ENCODE peak calls at places on chromosomes 6 and 20, in ten cellular contexts. W is cardiac fibroblast, N is stomach, O is IMR-90, L is prostate gland, F is astrocyte of the spinal cord, I is mesendoderm, Q is neural progenitor cell, R is AG10803, V is astrocyte of the cerebellum. K is an unnamed sample.
A peak's percentile ranks its signal among the peaks of the same experiment; 100 is the strongest.

GRCh38 chr6:45231660-45232059 is 96.5 kb upstream of the RUNX2 start:
- DNase-seq in W (no peak), N (no peak), O (no peak), L (no peak), F (no peak), I (no peak), Q (no peak), R (no peak), V (no peak), K (no peak)

GRCh38 chr6:160808263-160808662 is 106.2 kb downstream of the PLG start:
- DNase-seq in W (no peak), N (no peak), O (no peak), L (no peak), F (no peak), I (no peak), Q (no peak), R (no peak), V (no peak), K (no peak)

GRCh38 chr6:123803862-123804681 is at the start of gene NKAIN2:
- DNase-seq in W (no peak), N (no peak), O (no peak), L (no peak), F (no peak), I (peak; percentile 66), Q (peak; percentile 82), R (no peak), V (no peak), K (no peak)

GRCh38 chr6:134299236-134299635 is 18.7 kb downstream of the SGK1 start:
- DNase-seq in W (peak; percentile 97), N (peak; percentile 58), O (peak; percentile 84), L (no peak), F (peak; percentile 77), I (no peak), Q (no peak), R (peak; percentile 9), V (peak; percentile 72), K (peak; percentile 30)

GRCh38 chr6:158575550-158575949 is 15.7 kb downstream of the TMEM181 start:
- DNase-seq in W (peak; percentile 47), N (no peak), O (no peak), L (no peak), F (no peak), I (no peak), Q (no peak), R (peak; percentile 43), V (no peak), K (no peak)

GRCh38 chr6:132495604-132496079 is 17.3 kb downstream of the STX7 start:
- DNase-seq in W (no peak), N (no peak), O (no peak), L (no peak), F (no peak), I (no peak), Q (no peak), R (no peak), V (no peak), K (no peak)

GRCh38 chr6:56359201-56359899 is 112.0 kb upstream of the COL21A1 start:
- DNase-seq in W (peak; percentile 84), N (peak; percentile 70), O (peak; percentile 79), L (peak; percentile 61), F (peak; percentile 72), I (peak; percentile 80), Q (peak; percentile 81), R (peak; percentile 72), V (peak; percentile 74), K (no peak)

GRCh38 chr20:17771206-17772004 is 71.6 kb downstream of the BANF2 start:
- DNase-seq in W (no peak), N (no peak), O (no peak), L (no peak), F (no peak), I (peak; percentile 24), Q (no peak), R (peak; percentile 33), V (no peak), K (no peak)

GRCh38 chr6:108944058-108944457 is 95.8 kb downstream of the ARMC2 start:
- DNase-seq in W (peak; percentile 13), N (no peak), O (no peak), L (no peak), F (peak; percentile 20), I (no peak), Q (no peak), R (no peak), V (peak; percentile 45), K (no peak)

GRCh38 chr6:42028234-42029061 is 21.9 kb upstream of the TAF8 start:
- DNase-seq in W (peak; percentile 90), N (no peak), O (peak; percentile 86), L (no peak), F (peak; percentile 79), I (peak; percentile 97), Q (no peak), R (no peak), V (no peak), K (no peak)

GRCh38 chr6:16049178-16049577 is 79.7 kb upstream of the MYLIP start:
- DNase-seq in W (peak; percentile 13), N (no peak), O (no peak), L (no peak), F (peak; percentile 53), I (no peak), Q (no peak), R (peak; percentile 4), V (no peak), K (no peak)

GRCh38 chr20:35134472-35134871 is 12.7 kb downstream of the EDEM2 start:
- DNase-seq in W (peak; percentile 56), N (no peak), O (no peak), L (no peak), F (no peak), I (no peak), Q (no peak), R (no peak), V (no peak), K (no peak)

GRCh38 chr6:170080828-170081368 is 210.0 kb downstream of the DLL1 start:
- DNase-seq in W (no peak), N (peak; percentile 24), O (no peak), L (no peak), F (no peak), I (no peak), Q (peak; percentile 84), R (no peak), V (no peak), K (no peak)

GRCh38 chr6:89355511-89356185 is 3.1 kb upstream of the UBE2J1 start:
- DNase-seq in W (no peak), N (no peak), O (no peak), L (no peak), F (no peak), I (no peak), Q (no peak), R (no peak), V (no peak), K (no peak)
- H3K4me3 ChIP-seq in W (no peak overlapping the region), N (no peak overlapping the region), O (no peak overlapping the region), L (no peak overlapping the region), F (no peak overlapping the region), I (no peak overlapping the region), Q (no peak overlapping the region), R (no peak overlapping the region), V (no peak overlapping the region), K (no peak overlapping the region)

GRCh38 chr6:149752600-149752999 is 3.1 kb downstream of the PCMT1 start:
- DNase-seq in W (peak; percentile 22), N (no peak), O (no peak), L (no peak), F (no peak), I (no peak), Q (no peak), R (peak; percentile 45), V (no peak), K (no peak)
- H3K4me3 ChIP-seq in W (no peak overlapping the region), N (no peak overlapping the region), O (no peak overlapping the region), L (no peak overlapping the region), F (no peak overlapping the region), I (no peak overlapping the region), Q (no peak overlapping the region), R (no peak overlapping the region), V (no peak overlapping the region), K (no peak overlapping the region)

GRCh38 chr6:84773431-84774173 is 9.2 kb upstream of the TBX18 start:
- DNase-seq in W (peak; percentile 66), N (no peak), O (no peak), L (no peak), F (peak; percentile 52), I (peak; percentile 69), Q (peak; percentile 68), R (peak; percentile 33), V (no peak), K (no peak)

GRCh38 chr6:84774174-84775158 is 10.1 kb upstream of the TBX18 start:
- DNase-seq in W (peak; percentile 82), N (no peak), O (no peak), L (no peak), F (peak; percentile 66), I (peak; percentile 79), Q (peak; percentile 80), R (peak; percentile 54), V (no peak), K (no peak)

GRCh38 chr6:84773133-84773430 is 8.7 kb upstream of the TBX18 start:
- DNase-seq in W (no peak), N (no peak), O (no peak), L (no peak), F (no peak), I (peak; percentile 62), Q (peak; percentile 81), R (no peak), V (no peak), K (no peak)

GRCh38 chr6:84771732-84772131 is 7.3 kb upstream of the TBX18 start:
- DNase-seq in W (peak; percentile 65), N (no peak), O (no peak), L (no peak), F (peak; percentile 57), I (peak; percentile 26), Q (peak; percentile 59), R (no peak), V (no peak), K (no peak)

DNA sequence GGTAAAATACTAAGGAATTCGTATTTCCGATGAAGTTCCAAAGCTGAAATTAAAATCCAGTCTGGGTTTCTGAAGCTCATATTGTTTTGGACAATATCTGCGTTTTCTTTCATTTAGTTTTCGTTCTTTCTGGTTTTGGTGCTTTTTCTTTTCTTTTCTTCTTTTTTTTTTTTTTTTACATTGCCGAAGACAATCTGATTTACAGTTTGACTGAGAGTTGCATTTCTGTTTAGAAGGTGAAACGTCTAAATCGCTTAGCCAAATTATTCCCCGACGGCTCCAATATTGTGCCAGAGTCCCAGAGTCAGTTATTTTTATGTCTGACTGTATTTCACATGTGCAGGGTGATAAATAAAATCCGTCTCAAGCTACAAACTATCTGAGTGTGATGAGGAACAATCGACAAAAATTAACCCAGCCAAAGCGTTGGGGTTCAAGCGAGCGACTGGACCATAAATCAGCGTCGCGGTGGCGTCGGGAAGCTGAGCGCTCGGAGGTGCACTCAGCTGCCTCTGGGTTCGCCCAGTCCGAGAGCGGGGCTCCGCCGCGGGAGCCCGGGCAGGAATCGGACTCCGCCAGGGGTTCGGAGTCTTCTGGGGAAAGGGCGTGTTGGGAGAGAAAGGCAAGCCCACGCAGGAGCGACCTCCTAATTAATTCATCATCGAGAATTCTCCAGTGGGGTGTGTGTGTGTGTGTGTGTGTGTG is 8.2 kb upstream of the TBX18 start:
- DNase-seq in W (peak; percentile 48), N (no peak), O (no peak), L (no peak), F (peak; percentile 46), I (peak; percentile 27), Q (peak; percentile 68), R (no peak), V (no peak), K (no peak)
- H3K4me3 ChIP-seq in W (peak overlapping the region; percentile 53), N (no peak overlapping the region), O (no peak overlapping the region), L (no peak overlapping the region), F (peak overlapping the region; percentile 45), I (no peak overlapping the region), Q (peak overlapping the region; percentile 36), R (peak overlapping the region; percentile 59), V (no peak overlapping the region), K (peak overlapping the region; percentile 49)

DNA sequence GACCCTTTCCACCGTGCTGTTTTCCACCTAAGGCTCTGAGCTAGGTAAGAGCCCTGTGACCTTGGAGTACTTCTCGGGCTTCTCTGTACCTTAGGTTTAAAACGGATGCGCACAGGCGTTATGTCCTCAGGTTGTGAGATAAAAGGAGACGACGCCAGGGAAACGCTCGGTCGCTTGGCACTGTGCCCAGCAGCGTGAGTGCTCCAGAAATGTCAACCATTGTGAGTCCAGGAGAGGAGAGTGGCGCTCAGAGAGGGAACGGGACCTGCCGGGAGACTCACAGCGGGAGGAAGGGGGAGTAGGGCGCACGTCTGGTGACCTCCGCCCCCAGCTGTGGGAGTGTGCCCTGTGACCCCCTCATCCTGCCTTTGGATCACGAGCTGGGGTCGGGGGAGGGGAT is 33.8 kb upstream of the SCRT2 start:
- DNase-seq in W (no peak), N (peak; percentile 56), O (no peak), L (peak; percentile 68), F (no peak), I (no peak), Q (no peak), R (no peak), V (no peak), K (no peak)
- H3K4me3 ChIP-seq in W (no peak overlapping the region), N (no peak overlapping the region), O (no peak overlapping the region), L (no peak overlapping the region), F (no peak overlapping the region), I (no peak overlapping the region), Q (peak overlapping the region; percentile 67), R (no peak overlapping the region), V (no peak overlapping the region), K (no peak overlapping the region)